ENCODE peak calls at places on chromosome 16, in eight cellular contexts. R is CD4-positive, alpha-beta memory T cell; Z is pancreas; S is right lobe of liver; P is AG10803; N is left ventricle myocardium inferior; V is GM23248; C is iPS DF 6.9. D is an unnamed sample.

GRCh38 chr16:65884018-65884417 is 482.5 kb upstream of the CDH5 start:
- DNase-seq in V (peak), S (no peak), C (no peak), N (no peak), Z (no peak), R (no peak), P (no peak), D (peak)

GRCh38 chr16:81737885-81738536 is 41.1 kb upstream of the PLCG2 start:
- DNase-seq in P (peak), V (peak), R (peak), Z (peak), S (peak), N (peak), C (peak), D (peak)

GRCh38 chr16:2692948-2693651 is 10.8 kb downstream of the KCTD5 start:
- DNase-seq in R (no peak), N (no peak), P (no peak), C (no peak), S (peak), Z (no peak), V (no peak), D (no peak)

GRCh38 chr16:51313204-51313603 is 162.1 kb upstream of the SALL1 start:
- DNase-seq in C (no peak), S (no peak), N (no peak), R (no peak), V (no peak), P (no peak), Z (no peak), D (no peak)

GRCh38 chr16:79897444-79898146 is 297.1 kb upstream of the MAF start:
- DNase-seq in Z (no peak), R (no peak), V (no peak), S (peak), C (no peak), P (no peak), N (no peak), D (no peak)

GRCh38 chr16:1206786-1207185 is 18.3 kb downstream of the TPSG1 start:
- DNase-seq in P (no peak), V (no peak), S (no peak), R (peak), C (no peak), Z (no peak), N (no peak), D (no peak)

GRCh38 chr16:10178079-10178478 is 4.1 kb downstream of the GRIN2A start:
- DNase-seq in C (no peak), V (no peak), N (no peak), R (no peak), Z (no peak), P (no peak), S (no peak), D (no peak)

GRCh38 chr16:81831722-81832126 is 52.6 kb downstream of the PLCG2 start:
- DNase-seq in V (peak), C (no peak), N (peak), R (no peak), Z (no peak), S (peak), P (peak), D (no peak)

GRCh38 chr16:51924744-51925143 is 622.2 kb downstream of the TOX3 start:
- DNase-seq in N (no peak), Z (no peak), S (no peak), R (no peak), V (no peak), P (no peak), C (no peak), D (no peak)

GRCh38 chr16:85246473-85246872 is 134.2 kb upstream of the CIBAR2 start:
- DNase-seq in C (no peak), Z (no peak), P (no peak), N (no peak), R (no peak), S (no peak), V (no peak), D (peak)

GRCh38 chr16:88911148-88911945 is 44.9 kb upstream of the PABPN1L start:
- DNase-seq in R (no peak), C (no peak), V (no peak), P (no peak), Z (peak), N (no peak), S (no peak), D (no peak)

GRCh38 chr16:89606006-89606405 is 7.4 kb upstream of the DPEP1 start:
- DNase-seq in R (no peak), N (no peak), P (no peak), V (no peak), S (no peak), C (no peak), Z (no peak), D (no peak)

GRCh38 chr16:50198802-50199410 is 45.8 kb downstream of the TENT4B start:
- DNase-seq in P (no peak), Z (no peak), R (no peak), V (no peak), N (no peak), C (no peak), S (no peak), D (no peak)

GRCh38 chr16:49524578-49525315 is 151.1 kb downstream of the C16orf78 start:
- DNase-seq in V (no peak), R (no peak), P (no peak), N (no peak), C (no peak), S (no peak), Z (no peak), D (no peak)

GRCh38 chr16:28298511-28298878 is 6.2 kb downstream of the SBK1 start:
- DNase-seq in V (no peak), P (no peak), Z (no peak), R (no peak), N (no peak), C (no peak), S (no peak), D (peak)

GRCh38 chr16:55035037-55035436 is 104.4 kb downstream of the IRX5 start:
- DNase-seq in S (peak), C (no peak), R (no peak), P (no peak), V (peak), N (no peak), Z (peak), D (peak)

GRCh38 chr16:3189869-3190268 is 1.9 kb downstream of the OR1F1 start:
- DNase-seq in V (no peak), R (no peak), C (no peak), Z (no peak), S (no peak), P (no peak), N (no peak), D (no peak)

GRCh38 chr16:60027351-60027750 is 1293.2 kb upstream of the GOT2 start:
- DNase-seq in Z (no peak), V (no peak), P (no peak), S (no peak), R (no peak), N (no peak), C (no peak), D (no peak)

GRCh38 chr16:48366165-48367093 is 18.8 kb downstream of the SIAH1 start:
- DNase-seq in V (peak), N (no peak), R (peak), P (peak), S (no peak), C (no peak), Z (peak), D (peak)

GRCh38 chr16:48091077-48091476 is 64.7 kb downstream of the ABCC12 start:
- DNase-seq in Z (no peak), V (no peak), N (no peak), R (no peak), C (no peak), S (no peak), P (no peak), D (no peak)

GRCh38 chr16:1845985-1846384 is 19.0 kb downstream of the FAHD1 start:
- DNase-seq in C (no peak), R (no peak), P (no peak), V (no peak), Z (no peak), S (no peak), N (no peak), D (no peak)

GRCh38 chr16:10827691-10828341 is 9.2 kb upstream of the TVP23A start:
- DNase-seq in N (peak), S (peak), R (no peak), V (peak), C (no peak), P (peak), Z (peak), D (no peak)

GRCh38 chr16:87747626-87748025 is 18.2 kb downstream of the KLHDC4 start:
- DNase-seq in S (no peak), C (no peak), Z (no peak), R (no peak), V (no peak), P (no peak), N (no peak), D (no peak)

GRCh38 chr16:11094075-11094593 is 149.8 kb downstream of the CLEC16A start:
- DNase-seq in Z (no peak), C (no peak), P (peak), N (no peak), S (no peak), V (no peak), R (no peak), D (no peak)

GRCh38 chr16:74654536-74654935 is 12.1 kb downstream of the RFWD3 start:
- DNase-seq in R (no peak), N (no peak), V (no peak), S (no peak), Z (no peak), C (no peak), P (no peak), D (no peak)
- H3K4me3 ChIP-seq in R (no peak), N (no peak), V (no peak), S (no peak), Z (no peak), C (no peak), P (no peak), D (no peak)

GRCh38 chr16:75266738-75267630 is 15.6 kb upstream of the BCAR1 start:
- DNase-seq in N (no peak), Z (no peak), C (no peak), R (no peak), P (no peak), V (no peak), S (no peak), D (no peak)
- H3K4me3 ChIP-seq in N (peak), Z (no peak), C (no peak), R (no peak), P (peak), V (peak), S (peak), D (peak)

DNA sequence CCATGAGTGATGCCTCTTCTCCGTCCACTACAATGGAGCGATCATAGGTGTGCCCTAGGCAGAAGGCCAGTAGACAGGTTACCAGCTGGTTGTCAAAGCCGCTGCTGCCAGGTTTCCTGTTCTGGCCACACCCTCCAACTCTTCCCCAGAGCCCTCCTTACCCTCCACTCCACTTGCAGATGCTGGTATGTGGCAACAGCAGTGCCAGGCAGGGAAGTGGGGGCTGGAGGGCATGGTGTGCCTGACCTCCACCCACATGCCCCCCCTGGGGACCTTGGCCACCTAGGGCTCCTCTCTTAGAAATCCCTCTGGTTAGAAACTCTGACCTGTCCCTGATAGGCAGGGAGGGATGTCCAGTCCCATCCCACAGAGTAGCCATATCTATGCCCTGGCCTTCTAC is 1.5 kb downstream of the RRAD start:
- DNase-seq in S (no peak), V (no peak), P (no peak), C (no peak), Z (no peak), N (no peak), R (no peak), D (no peak)
- H3K4me3 ChIP-seq in S (no peak), V (no peak), P (no peak), C (no peak), Z (no peak), N (peak), R (no peak), D (no peak)

GRCh38 chr16:56935201-56935600 is 3.3 kb downstream of the HERPUD1 start:
- DNase-seq in R (no peak), V (no peak), C (no peak), Z (no peak), N (no peak), S (no peak), P (no peak), D (no peak)
- H3K4me3 ChIP-seq in R (no peak), V (peak), C (no peak), Z (peak), N (peak), S (peak), P (peak), D (peak)

DNA sequence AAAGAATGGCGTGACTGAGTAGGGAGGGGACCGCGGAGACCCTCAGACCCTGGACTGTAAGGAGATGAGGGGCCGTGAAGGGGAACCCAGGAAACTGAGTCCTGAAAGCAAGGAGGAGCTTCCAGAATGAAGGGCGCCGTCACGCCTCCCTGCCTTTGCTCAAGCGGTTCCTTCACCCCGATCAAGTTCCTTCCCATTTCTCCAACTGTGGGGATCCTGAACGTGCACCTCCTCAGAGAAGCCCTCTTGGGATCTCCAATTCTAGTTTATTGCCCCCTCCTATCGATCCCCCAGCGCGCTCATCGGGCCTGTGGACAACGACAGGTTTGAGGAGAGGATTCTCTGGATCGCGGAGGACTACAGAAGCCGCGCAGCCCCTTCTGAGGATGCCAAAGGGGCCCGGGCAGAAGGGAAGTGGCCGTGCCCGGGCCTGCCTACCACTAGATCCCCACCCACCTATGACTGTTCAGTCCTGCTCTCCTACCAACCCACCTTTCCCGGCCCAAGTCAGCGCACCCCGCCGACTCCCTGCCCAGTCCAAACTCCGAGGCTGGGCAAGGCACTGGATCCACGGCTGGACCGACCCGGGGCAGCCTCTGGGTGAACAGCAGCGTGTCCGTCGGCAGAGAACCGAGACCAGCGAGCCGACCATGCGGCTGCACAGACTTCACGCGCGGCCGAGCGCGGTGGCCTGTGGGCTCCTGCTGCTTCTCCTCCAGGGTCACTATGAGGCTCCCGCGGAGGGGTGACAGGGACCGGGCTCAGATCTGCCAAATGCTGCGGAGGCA is 12.8 kb upstream of the CES3 start:
- DNase-seq in Z (no peak), V (peak), P (no peak), S (peak), C (no peak), N (no peak), R (no peak), D (no peak)
- H3K4me3 ChIP-seq in Z (peak), V (peak), P (peak), S (peak), C (peak), N (peak), R (peak), D (peak)

GRCh38 chr16:57995721-57996405 is 4.6 kb downstream of the ZNF319 start:
- DNase-seq in V (no peak), S (no peak), C (no peak), N (no peak), P (no peak), Z (no peak), R (no peak), D (no peak)

GRCh38 chr16:57993452-57993851 is 7.0 kb downstream of the ZNF319 start:
- DNase-seq in S (no peak), V (no peak), P (no peak), R (no peak), N (no peak), C (no peak), Z (peak), D (no peak)

GRCh38 chr16:57994778-57995177 is 5.7 kb downstream of the ZNF319 start:
- DNase-seq in R (peak), N (peak), P (peak), C (no peak), V (peak), Z (no peak), S (peak), D (peak)

GRCh38 chr16:57993897-57994296 is 6.6 kb downstream of the ZNF319 start:
- DNase-seq in N (no peak), S (no peak), R (no peak), Z (no peak), P (no peak), V (no peak), C (no peak), D (no peak)

DNA sequence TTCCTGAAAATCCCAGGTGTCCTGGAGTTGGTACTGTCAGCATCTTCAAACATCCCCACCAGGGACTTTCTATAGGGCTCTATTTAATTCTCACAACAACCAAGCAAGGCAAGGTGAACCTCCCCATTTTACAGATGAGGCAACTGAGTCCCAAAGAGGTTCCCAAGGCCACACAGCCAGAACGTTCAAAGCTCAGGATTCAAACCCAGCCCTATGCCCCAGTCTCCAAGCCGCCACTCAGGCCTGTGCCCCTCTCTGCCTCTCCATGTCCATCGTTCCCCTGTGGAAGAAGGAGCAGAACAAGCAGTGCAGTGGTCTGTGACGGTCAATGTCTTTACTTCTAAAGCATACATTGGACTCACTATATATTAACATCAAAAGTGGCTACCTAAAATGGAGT is 6.1 kb downstream of the ZNF319 start:
- DNase-seq in Z (no peak), N (no peak), C (no peak), S (no peak), R (no peak), P (no peak), V (no peak), D (no peak)
- H3K4me3 ChIP-seq in Z (no peak), N (no peak), C (no peak), S (no peak), R (no peak), P (no peak), V (no peak), D (no peak)

DNA sequence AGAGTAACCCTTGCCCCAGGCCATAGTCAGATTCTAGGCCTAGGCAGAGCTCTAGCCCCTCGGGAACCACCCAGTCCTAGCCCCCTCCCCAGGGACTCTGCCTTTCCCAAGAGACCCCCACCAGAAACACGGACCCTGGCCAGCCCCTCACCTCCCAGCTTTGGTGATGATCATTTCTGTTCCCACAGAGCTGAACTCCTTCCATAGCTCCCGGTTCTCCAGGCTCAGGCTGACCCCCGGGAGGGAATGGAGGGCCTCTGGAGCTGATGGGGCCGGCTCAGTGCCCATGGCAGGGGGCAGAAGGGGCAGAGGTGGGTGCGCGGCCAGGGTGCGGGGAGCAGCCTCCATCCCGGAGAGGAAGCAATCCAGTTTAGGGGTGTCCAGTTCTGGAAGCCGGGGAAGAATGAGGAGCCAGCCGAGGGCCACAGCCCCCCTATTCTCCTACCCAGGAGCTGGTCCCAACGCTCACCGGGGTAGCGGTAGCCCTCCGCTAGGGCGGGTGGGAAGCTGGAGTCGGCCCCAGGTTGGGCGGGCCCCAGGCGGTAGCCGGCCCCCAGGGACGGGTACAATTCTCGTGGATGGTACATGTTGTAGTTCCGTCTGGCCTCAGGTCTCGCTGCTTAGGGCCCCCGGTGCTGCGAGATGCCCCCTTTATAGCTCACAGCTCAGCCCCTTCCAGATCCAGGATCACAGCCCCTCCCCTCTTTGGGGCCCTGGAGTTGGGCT is 954 bp downstream of the TBX6 start:
- DNase-seq in V (no peak), Z (no peak), P (no peak), C (no peak), N (no peak), S (no peak), R (no peak), D (no peak)
- H3K4me3 ChIP-seq in V (no peak), Z (peak), P (no peak), C (peak), N (peak), S (peak), R (no peak), D (peak)

GRCh38 chr16:57367111-57367752 is 5.1 kb upstream of the CX3CL1 start:
- DNase-seq in C (no peak), S (no peak), V (peak), Z (peak), P (peak), N (no peak), R (no peak), D (no peak)

GRCh38 chr16:57371494-57372371 is 557 bp upstream of the CX3CL1 start:
- DNase-seq in R (no peak), Z (no peak), S (peak), N (no peak), C (no peak), P (no peak), V (no peak), D (no peak)

GRCh38 chr16:57364143-57364542 is 5.6 kb downstream of the CCL22 start:
- DNase-seq in Z (no peak), C (no peak), S (no peak), P (no peak), V (no peak), R (no peak), N (no peak), D (no peak)

GRCh38 chr16:57365826-57366536 is 6.3 kb upstream of the CX3CL1 start:
- DNase-seq in N (no peak), P (no peak), C (no peak), Z (no peak), S (no peak), V (no peak), R (no peak), D (no peak)

DNA sequence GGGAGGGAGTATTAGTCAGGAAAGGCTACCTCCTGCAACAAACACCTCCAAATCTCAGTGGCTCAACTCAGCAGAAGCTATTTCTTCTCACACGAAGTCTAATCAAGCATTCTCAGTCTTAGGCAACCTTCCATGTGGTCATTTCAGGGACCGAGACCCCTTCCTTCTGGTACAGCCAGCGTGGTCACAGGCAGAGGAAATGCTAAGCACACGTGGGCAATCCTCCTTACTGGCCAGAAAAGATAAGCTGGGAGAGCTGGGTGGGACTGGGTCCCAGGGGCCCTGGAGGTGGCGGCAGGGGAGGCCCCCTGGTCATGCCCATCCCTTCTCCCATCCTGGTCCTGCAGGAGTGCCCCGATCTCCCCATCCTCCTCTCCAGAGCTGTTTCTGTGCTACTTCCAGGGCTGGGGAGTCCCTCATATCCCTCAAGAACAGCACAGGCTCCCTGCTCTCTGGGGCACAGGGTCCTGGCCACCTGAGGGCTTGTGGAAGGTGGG is 5.7 kb upstream of the CX3CL1 start:
- DNase-seq in Z (no peak), V (no peak), C (no peak), P (no peak), N (no peak), R (no peak), S (no peak), D (no peak)
- H3K4me3 ChIP-seq in Z (no peak), V (no peak), C (no peak), P (no peak), N (no peak), R (no peak), S (no peak), D (no peak)